ENCODE peak calls at places on chromosome 2, in four cellular contexts. T is foreskin fibroblast, A is sigmoid colon, E is thoracic aorta. U is an unnamed sample.

GRCh38 chr2:98514879-98515570 is 70.4 kb downstream of the INPP4A start:
- DNase-seq in T (peak), A (peak), E (no peak), U (peak)

GRCh38 chr2:36530983-36531354 is 67.0 kb downstream of the FEZ2 start:
- DNase-seq in T (no peak), A (no peak), E (no peak), U (peak)

GRCh38 chr2:161766334-161766733 is 142.1 kb downstream of the SLC4A10 start:
- DNase-seq in T (no peak), A (no peak), E (no peak), U (no peak)

GRCh38 chr2:232937278-232937906 is 67.3 kb downstream of the SNORC start:
- DNase-seq in T (peak), A (no peak), E (no peak), U (peak)

GRCh38 chr2:186569906-186570305 is 19.9 kb upstream of the ITGAV start:
- DNase-seq in T (no peak), A (no peak), E (no peak), U (no peak)

GRCh38 chr2:235024191-235024611 is 72.4 kb downstream of the SH3BP4 start:
- DNase-seq in T (peak), A (peak), E (no peak), U (no peak)

GRCh38 chr2:5125017-5125730 is 567.0 kb upstream of the SOX11 start:
- DNase-seq in T (no peak), A (no peak), E (no peak), U (no peak)

GRCh38 chr2:158103358-158104021 is 1.8 kb downstream of the UPP2 start:
- DNase-seq in T (no peak), A (no peak), E (no peak), U (no peak)

GRCh38 chr2:10906926-10907479 is 4.7 kb upstream of the KCNF1 start:
- DNase-seq in T (no peak), A (no peak), E (no peak), U (no peak)

GRCh38 chr2:23423062-23423872 is 38.3 kb downstream of the KLHL29 start:
- DNase-seq in T (no peak), A (no peak), E (no peak), U (no peak)

GRCh38 chr2:65390134-65390533 is 42.3 kb downstream of the SPRED2 start:
- DNase-seq in T (no peak), A (peak), E (no peak), U (no peak)

GRCh38 chr2:147352775-147353381 is 492.0 kb upstream of the ACVR2A start:
- DNase-seq in T (no peak), A (no peak), E (no peak), U (peak)
- TF ChIP-seq CTCF in T (no peak), A (no peak), E (no peak), U (no peak)

DNA sequence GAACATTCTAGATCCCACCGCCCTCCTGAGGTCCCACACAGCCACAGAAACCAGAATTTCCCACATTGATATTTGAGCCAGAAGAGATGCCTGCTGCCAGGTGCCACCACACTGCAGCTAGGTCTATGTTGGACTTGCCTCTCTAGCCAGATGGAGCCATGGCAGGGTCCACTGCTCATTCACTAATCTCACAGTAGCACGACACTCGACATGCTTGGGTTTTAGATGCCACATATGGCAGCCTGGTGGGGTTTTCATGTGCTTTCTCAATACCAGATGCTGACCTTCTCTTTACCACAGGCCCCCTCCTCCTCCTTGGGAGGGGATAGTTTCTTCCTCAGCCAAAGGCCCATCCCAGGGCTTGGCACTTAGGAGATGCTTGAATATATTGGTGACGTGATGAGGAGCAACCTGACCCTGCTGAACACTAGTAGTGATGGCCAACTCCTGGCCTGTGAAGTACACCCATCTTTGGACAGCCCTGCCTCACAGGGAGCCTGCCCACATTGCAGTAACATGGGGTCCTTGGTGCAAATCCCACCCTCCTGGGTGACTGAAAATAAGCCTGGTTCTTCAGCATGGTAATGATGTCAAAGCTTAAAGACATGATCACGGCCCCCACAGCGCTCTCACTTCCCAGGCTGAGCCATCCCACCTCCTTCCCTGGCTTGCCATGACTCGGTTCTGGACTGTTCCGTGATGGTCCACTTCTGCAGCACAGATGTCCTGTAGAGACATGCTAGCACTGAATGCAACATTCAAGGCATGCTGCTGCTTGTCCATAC is 227.4 kb downstream of the SH3RF3 start:
- DNase-seq in T (no peak), A (peak), E (no peak), U (no peak)
- H3K4me3 ChIP-seq in T (no peak), A (no peak), E (no peak), U (no peak)

GRCh38 chr2:14827226-14828023 is 194.9 kb downstream of the LRATD1 start:
- DNase-seq in T (no peak), A (no peak), E (no peak), U (no peak)

GRCh38 chr2:14828223-14828622 is 195.7 kb downstream of the LRATD1 start:
- DNase-seq in T (no peak), A (no peak), E (no peak), U (no peak)

GRCh38 chr2:14826518-14826917 is 194.0 kb downstream of the LRATD1 start:
- DNase-seq in T (no peak), A (no peak), E (no peak), U (no peak)

DNA sequence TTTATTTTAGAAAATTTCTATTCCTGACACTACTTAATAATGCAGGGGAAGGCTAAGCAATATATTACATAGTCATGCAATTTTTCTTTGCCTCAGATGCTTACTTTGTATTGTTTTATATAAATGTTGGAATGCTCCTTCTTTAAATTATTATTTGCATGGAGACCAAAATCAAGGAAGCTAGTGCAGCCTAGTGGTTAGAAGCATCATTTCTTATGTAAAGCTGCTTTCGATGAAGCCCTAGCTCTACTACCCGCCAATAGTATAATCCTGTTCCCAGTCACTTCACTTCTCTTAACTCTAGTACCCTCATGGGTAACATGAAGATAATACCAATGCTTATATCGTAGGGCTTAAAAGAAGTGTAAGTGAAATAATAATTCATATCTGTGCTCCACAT is 198.9 kb downstream of the LRATD1 start:
- DNase-seq in T (no peak), A (no peak), E (no peak), U (no peak)
- TF ChIP-seq CTCF in T (peak), A (no peak), E (peak), U (no peak)

DNA sequence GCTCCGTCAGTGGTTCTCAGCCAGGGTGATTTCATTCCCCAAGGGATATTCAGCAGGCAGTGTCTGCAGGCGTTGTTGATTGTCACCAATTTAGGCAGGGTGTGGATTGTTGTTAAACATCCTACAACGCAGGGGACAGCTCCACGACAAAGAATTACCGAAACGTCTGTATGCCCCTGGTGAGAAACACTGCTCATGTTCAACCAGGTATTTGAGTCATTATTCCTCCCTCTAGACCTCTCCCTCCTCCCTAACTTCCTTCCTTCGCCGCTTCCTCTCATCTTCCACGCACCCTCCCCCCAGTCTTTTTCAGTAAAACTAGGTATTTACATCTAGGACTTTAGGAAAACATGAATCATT is 50.8 kb downstream of the NCK2 start:
- DNase-seq in T (no peak), A (no peak), E (no peak), U (no peak)
- H3K4me3 ChIP-seq in T (no peak), A (no peak), E (peak), U (no peak)

U was measured in cardiac fibroblast.